ENCODE peak calls at places on chromosome 18, in eight cellular contexts. I, H, Z, O, P, Q, C and E are unnamed samples.

GRCh38 chr18:62420151-62420512 is 95.0 kb downstream of the TNFRSF11A start:
- DNase-seq in I (no peak), H (no peak), Z (peak), O (no peak), P (no peak), Q (no peak), C (no peak), E (no peak)

GRCh38 chr18:29164020-29164706 is 987.2 kb upstream of the CDH2 start:
- DNase-seq in I (no peak), H (peak), Z (no peak), O (no peak), P (no peak), Q (peak), C (no peak), E (no peak)

GRCh38 chr18:30044496-30044895 is 998.0 kb downstream of the DSC3 start:
- DNase-seq in I (no peak), H (no peak), Z (no peak), O (no peak), P (no peak), Q (no peak), C (no peak), E (no peak)

GRCh38 chr18:40094441-40094840 is 1860.6 kb upstream of the PIK3C3 start:
- DNase-seq in I (no peak), H (no peak), Z (no peak), O (no peak), P (no peak), Q (no peak), C (no peak), E (no peak)

GRCh38 chr18:37734406-37734805 is 168.8 kb upstream of the CELF4 start:
- DNase-seq in I (no peak), H (no peak), Z (no peak), O (no peak), P (no peak), Q (no peak), C (peak), E (no peak)

GRCh38 chr18:25446972-25447371 is 95.0 kb upstream of the ZNF521 start:
- DNase-seq in I (no peak), H (no peak), Z (no peak), O (no peak), P (no peak), Q (no peak), C (no peak), E (no peak)

GRCh38 chr18:27871731-27872130 is 305.2 kb downstream of the CDH2 start:
- DNase-seq in I (no peak), H (no peak), Z (no peak), O (no peak), P (no peak), Q (no peak), C (no peak), E (no peak)

GRCh38 chr18:499351-500229 is 911 bp downstream of the COLEC12 start:
- DNase-seq in I (peak), H (no peak), Z (no peak), O (no peak), P (peak), Q (peak), C (no peak), E (no peak)

GRCh38 chr18:36191711-36192110 is 4.4 kb downstream of the MOCOS start:
- DNase-seq in I (no peak), H (no peak), Z (no peak), O (no peak), P (no peak), Q (no peak), C (no peak), E (no peak)

GRCh38 chr18:55735969-55736368 is 148.0 kb upstream of the TCF4 start:
- DNase-seq in I (no peak), H (no peak), Z (no peak), O (no peak), P (no peak), Q (no peak), C (no peak), E (no peak)

GRCh38 chr18:12307871-12308385 is at the start of gene TUBB6:
- DNase-seq in I (peak), H (no peak), Z (peak), O (peak), P (peak), Q (no peak), C (peak), E (peak)

DNA sequence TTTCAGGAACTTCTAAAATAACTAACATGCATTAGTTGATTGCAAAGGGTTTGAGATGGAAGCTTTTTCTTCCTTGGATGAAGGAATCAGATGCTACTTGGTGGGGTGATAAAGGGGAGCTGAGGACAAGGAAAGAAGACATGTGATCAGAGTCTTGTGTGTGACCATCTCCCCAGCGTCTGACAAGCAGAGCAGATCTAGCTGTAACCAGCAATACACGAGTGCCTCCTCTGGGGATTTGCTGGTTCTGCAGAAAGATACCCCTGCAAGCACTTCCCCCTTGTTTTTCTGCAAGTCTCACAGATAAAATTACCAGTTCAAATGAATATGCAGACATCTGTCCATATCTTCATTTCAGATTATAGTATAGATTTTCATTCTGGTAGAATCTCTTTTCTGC is 2.7 kb downstream of the CDH7 start:
- DNase-seq in I (peak), H (no peak), Z (no peak), O (peak), P (no peak), Q (peak), C (no peak), E (peak)
- TF ChIP-seq CTCF in I (peak), H (no peak), Z (no peak), O (peak), P (peak), Q (peak), C (peak), E (peak)

DNA sequence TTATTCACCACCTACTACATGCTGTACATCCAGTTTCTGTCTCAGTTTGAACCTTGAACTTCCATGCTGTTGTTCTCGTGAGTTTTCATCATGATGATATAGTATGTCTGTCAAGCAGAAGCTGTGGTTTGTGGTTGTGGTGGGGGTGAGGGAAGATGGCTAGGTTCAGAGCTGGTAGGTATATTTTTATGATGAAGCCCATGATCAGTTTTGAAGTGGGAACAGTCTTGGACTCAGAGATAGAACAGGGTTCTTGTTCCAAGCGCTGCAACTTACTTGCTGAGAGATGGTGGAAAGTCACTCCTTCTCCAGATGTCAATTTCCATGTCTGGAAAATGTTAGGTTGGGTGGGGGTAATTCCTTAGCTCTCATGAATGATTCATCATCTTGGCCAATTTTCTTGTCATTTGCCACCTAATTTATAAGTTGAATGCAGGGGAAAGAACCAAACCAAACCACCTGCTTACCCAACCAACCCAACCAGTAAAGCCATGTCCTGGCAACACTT is 21.6 kb downstream of the PMAIP1 start:
- DNase-seq in I (no peak), H (no peak), Z (no peak), O (no peak), P (no peak), Q (no peak), C (no peak), E (no peak)
- TF ChIP-seq CTCF in I (no peak), H (no peak), Z (no peak), O (no peak), P (no peak), Q (no peak), C (no peak), E (no peak)

GRCh38 chr18:48475635-48476549 is 62.9 kb upstream of the CTIF start:
- DNase-seq in I (peak), H (peak), Z (peak), O (peak), P (no peak), Q (no peak), C (peak), E (peak)
- TF ChIP-seq CTCF in I (peak), H (peak), Z (peak), O (peak), P (peak), Q (peak), C (peak), E (peak)

DNA sequence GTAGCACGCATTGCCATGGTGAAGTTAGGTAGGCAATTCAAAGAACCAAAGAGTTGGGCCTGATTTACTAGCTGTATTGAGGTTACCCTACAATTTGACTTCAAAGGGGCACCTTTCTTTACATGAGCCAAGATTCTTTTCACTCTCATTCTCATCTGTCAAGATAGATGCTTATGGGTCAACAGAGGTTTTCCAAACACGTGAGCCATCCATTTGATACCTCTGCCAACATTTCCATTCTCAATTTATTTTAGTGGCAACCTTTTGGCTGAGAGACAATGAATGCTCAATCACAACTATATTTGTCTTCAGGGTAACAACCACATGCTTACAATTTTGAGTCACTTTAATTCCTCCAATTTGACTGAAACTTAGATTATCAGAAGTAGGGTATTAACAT is 370.6 kb upstream of the CDH20 start:
- DNase-seq in I (no peak), H (no peak), Z (no peak), O (no peak), P (no peak), Q (no peak), C (no peak), E (no peak)
- TF ChIP-seq CTCF in I (no peak), H (no peak), Z (no peak), O (no peak), P (no peak), Q (no peak), C (no peak), E (no peak)

GRCh38 chr18:2551425-2551824 is 19.9 kb downstream of the METTL4 start:
- DNase-seq in I (no peak), H (no peak), Z (no peak), O (no peak), P (no peak), Q (no peak), C (no peak), E (no peak)

GRCh38 chr18:2545155-2545554 is 26.1 kb downstream of the METTL4 start:
- DNase-seq in I (no peak), H (no peak), Z (no peak), O (no peak), P (no peak), Q (no peak), C (no peak), E (no peak)

GRCh38 chr18:2549462-2549861 is 21.8 kb downstream of the METTL4 start:
- DNase-seq in I (no peak), H (no peak), Z (no peak), O (no peak), P (no peak), Q (no peak), C (no peak), E (no peak)

GRCh38 chr18:2547477-2548087 is 23.7 kb downstream of the METTL4 start:
- DNase-seq in I (no peak), H (peak), Z (no peak), O (peak), P (no peak), Q (no peak), C (no peak), E (peak)
- TF ChIP-seq CTCF in I (peak), H (peak), Z (peak), O (peak), P (peak), Q (peak), C (peak), E (peak)

GRCh38 chr18:49843131-49843530 is 29.8 kb upstream of the ACAA2 start:
- DNase-seq in I (no peak), H (no peak), Z (peak), O (peak), P (no peak), Q (no peak), C (no peak), E (peak)

GRCh38 chr18:49842656-49843055 is 29.3 kb upstream of the ACAA2 start:
- DNase-seq in I (no peak), H (no peak), Z (peak), O (peak), P (no peak), Q (no peak), C (peak), E (peak)

GRCh38 chr18:49844903-49845302 is 31.6 kb upstream of the ACAA2 start:
- DNase-seq in I (no peak), H (no peak), Z (no peak), O (no peak), P (no peak), Q (no peak), C (no peak), E (no peak)

GRCh38 chr18:49845629-49846252 is 32.4 kb upstream of the ACAA2 start:
- DNase-seq in I (no peak), H (no peak), Z (peak), O (no peak), P (no peak), Q (no peak), C (no peak), E (peak)

DNA sequence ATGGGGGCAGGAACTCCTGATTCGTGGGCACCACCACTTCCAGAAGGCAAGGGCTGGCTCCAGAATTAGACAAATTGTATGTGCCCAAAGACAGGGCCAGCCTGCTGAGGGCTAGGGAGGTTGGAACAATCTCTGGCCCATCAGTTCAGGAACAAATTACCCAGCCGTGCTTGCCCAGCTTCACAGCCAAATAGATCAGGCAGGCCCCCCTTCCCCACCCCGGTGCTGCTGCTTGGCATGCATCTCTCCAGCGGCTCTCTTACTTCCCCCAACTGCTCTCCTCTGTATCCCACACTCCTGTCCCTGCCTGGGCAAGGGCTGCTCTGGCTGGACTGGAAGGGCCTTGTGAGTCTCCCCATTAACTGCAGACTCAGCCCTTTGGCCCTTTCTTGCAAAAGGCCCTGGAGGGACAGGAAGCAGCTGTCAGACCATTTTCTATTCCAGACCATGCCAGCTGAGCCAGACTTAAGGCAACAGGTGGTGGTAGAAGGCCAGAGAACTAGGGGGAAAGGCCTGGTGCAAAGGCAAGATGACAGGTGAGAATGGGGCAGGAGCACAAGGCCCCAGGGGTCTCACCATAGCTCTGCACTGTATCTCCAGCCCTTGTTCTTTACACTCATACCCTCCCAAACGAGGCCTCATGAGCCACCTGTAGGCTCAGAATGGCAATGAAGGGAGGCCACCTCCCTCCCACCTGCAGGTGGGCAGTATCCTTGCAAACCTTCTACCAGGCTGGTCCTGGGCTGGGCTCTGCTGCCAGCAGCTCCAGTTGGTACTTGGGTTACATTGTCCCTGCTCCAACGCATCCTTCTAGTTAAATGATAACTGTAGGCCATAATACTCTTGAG is 30.7 kb upstream of the ACAA2 start:
- DNase-seq in I (no peak), H (no peak), Z (peak), O (no peak), P (no peak), Q (no peak), C (no peak), E (no peak)
- TF ChIP-seq CTCF in I (no peak), H (no peak), Z (no peak), O (no peak), P (no peak), Q (no peak), C (no peak), E (no peak)

GRCh38 chr18:23689031-23689615 is at the start of gene LAMA3:
- DNase-seq in I (peak), H (no peak), Z (no peak), O (peak), P (peak), Q (no peak), C (no peak), E (no peak)
- TF ChIP-seq CTCF in I (no peak), H (peak), Z (no peak), O (peak), P (peak), Q (peak), C (no peak), E (no peak)